ENCODE peak calls at places on chromosomes 2 and 18, in ten cellular contexts. S is astrocyte of the spinal cord, G is fibroblast of the aortic adventitia, V is tibial nerve, W is AG09319, L is chondrocyte, C is HL-60, K is endodermal cell, J is MCF 10A, Z is CD14-positive monocyte. O is an unnamed sample.

GRCh38 chr2:70084973-70085710 is 2.1 kb upstream of the PCBP1 start:
- DNase-seq in S (no peak), G (no peak), V (peak), W (no peak), L (peak), C (peak), K (peak), J (peak), Z (no peak), O (no peak)

GRCh38 chr2:185738679-185739472 is at the start of gene FSIP2:
- DNase-seq in S (peak), G (peak), V (peak), W (no peak), L (peak), C (peak), K (peak), J (peak), Z (peak), O (peak)

GRCh38 chr2:205786976-205787375 is 104.7 kb downstream of the NRP2 start:
- DNase-seq in S (no peak), G (no peak), V (no peak), W (no peak), L (no peak), C (no peak), K (no peak), J (no peak), Z (no peak), O (no peak)

GRCh38 chr2:42089340-42089925 is 41.6 kb downstream of the PKDCC start:
- DNase-seq in S (peak), G (peak), V (no peak), W (no peak), L (no peak), C (peak), K (peak), J (peak), Z (peak), O (no peak)

GRCh38 chr18:3279201-3280185 is 17.6 kb downstream of the MYL12B start:
- DNase-seq in S (no peak), G (no peak), V (no peak), W (no peak), L (no peak), C (no peak), K (no peak), J (no peak), Z (no peak), O (no peak)

GRCh38 chr2:239758325-239758877 is 266.7 kb downstream of the NDUFA10 start:
- DNase-seq in S (peak), G (no peak), V (no peak), W (no peak), L (peak), C (no peak), K (no peak), J (peak), Z (no peak), O (no peak)

GRCh38 chr2:128612628-128613027 is 294.0 kb upstream of the HS6ST1 start:
- DNase-seq in S (no peak), G (no peak), V (no peak), W (no peak), L (peak), C (no peak), K (no peak), J (no peak), Z (peak), O (no peak)

GRCh38 chr2:149161481-149162225 is 123.2 kb downstream of the LYPD6B start:
- DNase-seq in S (no peak), G (no peak), V (no peak), W (no peak), L (no peak), C (peak), K (no peak), J (no peak), Z (peak), O (no peak)

GRCh38 chr2:205734436-205734835 is 52.1 kb downstream of the NRP2 start:
- DNase-seq in S (peak), G (peak), V (peak), W (peak), L (no peak), C (no peak), K (peak), J (peak), Z (no peak), O (no peak)

GRCh38 chr18:35577045-35577848 is 4.3 kb upstream of the GALNT1 start:
- DNase-seq in S (no peak), G (no peak), V (no peak), W (no peak), L (no peak), C (no peak), K (no peak), J (no peak), Z (no peak), O (no peak)

GRCh38 chr2:43948370-43948769 is 47.4 kb downstream of the LRPPRC start:
- DNase-seq in S (no peak), G (no peak), V (no peak), W (no peak), L (no peak), C (no peak), K (no peak), J (peak), Z (no peak), O (no peak)

GRCh38 chr2:223503746-223504145 is 98.4 kb downstream of the SCG2 start:
- DNase-seq in S (no peak), G (peak), V (no peak), W (no peak), L (no peak), C (no peak), K (no peak), J (peak), Z (no peak), O (no peak)

GRCh38 chr2:149049142-149049541 is 10.6 kb downstream of the LYPD6B start:
- DNase-seq in S (no peak), G (peak), V (no peak), W (no peak), L (no peak), C (no peak), K (no peak), J (peak), Z (no peak), O (no peak)

GRCh38 chr2:39541011-39541930 is 104.2 kb upstream of the MAP4K3 start:
- DNase-seq in S (no peak), G (no peak), V (no peak), W (no peak), L (no peak), C (no peak), K (no peak), J (no peak), Z (no peak), O (no peak)

GRCh38 chr2:26033270-26033768 is 565 bp upstream of the RAB10 start:
- DNase-seq in S (peak), G (peak), V (no peak), W (peak), L (peak), C (no peak), K (peak), J (peak), Z (no peak), O (peak)

GRCh38 chr18:46402945-46403344 is 254.1 kb downstream of the LOXHD1 start:
- DNase-seq in S (no peak), G (no peak), V (no peak), W (no peak), L (no peak), C (no peak), K (no peak), J (no peak), Z (no peak), O (no peak)

GRCh38 chr2:172437419-172438063 is 10.2 kb downstream of the ITGA6 start:
- DNase-seq in S (no peak), G (no peak), V (no peak), W (no peak), L (no peak), C (peak), K (no peak), J (no peak), Z (no peak), O (no peak)

GRCh38 chr18:13464432-13465125 is 246.0 kb downstream of the LDLRAD4 start:
- DNase-seq in S (no peak), G (no peak), V (peak), W (no peak), L (no peak), C (peak), K (peak), J (no peak), Z (peak), O (no peak)

GRCh38 chr2:29192526-29192925 is 77.3 kb downstream of the CLIP4 start:
- DNase-seq in S (peak), G (no peak), V (no peak), W (no peak), L (no peak), C (no peak), K (no peak), J (no peak), Z (no peak), O (no peak)

GRCh38 chr18:21897811-21898210 is 157.2 kb downstream of the MIB1 start:
- DNase-seq in S (peak), G (peak), V (peak), W (no peak), L (no peak), C (peak), K (peak), J (peak), Z (no peak), O (no peak)

GRCh38 chr2:240785424-240786335 is 34.3 kb downstream of the KIF1A start:
- DNase-seq in S (no peak), G (no peak), V (no peak), W (no peak), L (peak), C (no peak), K (no peak), J (no peak), Z (peak), O (no peak)

GRCh38 chr2:198525196-198525595 is 720.8 kb downstream of the PLCL1 start:
- DNase-seq in S (no peak), G (no peak), V (no peak), W (no peak), L (no peak), C (no peak), K (no peak), J (no peak), Z (no peak), O (no peak)

GRCh38 chr18:3046216-3046808 is 33.4 kb upstream of the LPIN2 start:
- DNase-seq in S (no peak), G (no peak), V (no peak), W (no peak), L (no peak), C (no peak), K (no peak), J (no peak), Z (no peak), O (peak)

GRCh38 chr2:176813526-176814179 is 398.9 kb upstream of the HNRNPA3 start:
- DNase-seq in S (no peak), G (no peak), V (no peak), W (no peak), L (no peak), C (no peak), K (no peak), J (no peak), Z (no peak), O (no peak)

GRCh38 chr2:128754246-128754724 is 435.6 kb upstream of the HS6ST1 start:
- DNase-seq in S (no peak), G (no peak), V (no peak), W (no peak), L (no peak), C (peak), K (no peak), J (no peak), Z (no peak), O (peak)

GRCh38 chr2:31318360-31319336 is 84.7 kb downstream of the EHD3 start:
- DNase-seq in S (peak), G (peak), V (peak), W (peak), L (no peak), C (peak), K (no peak), J (peak), Z (peak), O (peak)

GRCh38 chr18:6509417-6510198 is 94.9 kb upstream of the L3MBTL4 start:
- DNase-seq in S (peak), G (no peak), V (no peak), W (no peak), L (no peak), C (no peak), K (no peak), J (peak), Z (no peak), O (no peak)

GRCh38 chr18:3892141-3892540 is 442.2 kb downstream of the TGIF1 start:
- DNase-seq in S (no peak), G (no peak), V (no peak), W (no peak), L (no peak), C (no peak), K (no peak), J (no peak), Z (no peak), O (no peak)

GRCh38 chr2:101360229-101360628 is 27.1 kb downstream of the CREG2 start:
- DNase-seq in S (peak), G (no peak), V (no peak), W (no peak), L (no peak), C (no peak), K (no peak), J (peak), Z (no peak), O (no peak)

GRCh38 chr2:239202343-239202742 is 198.5 kb downstream of the HDAC4 start:
- DNase-seq in S (no peak), G (no peak), V (no peak), W (no peak), L (peak), C (no peak), K (no peak), J (no peak), Z (no peak), O (no peak)

GRCh38 chr2:177998006-177998405 is 74.6 kb downstream of the PDE11A start:
- DNase-seq in S (peak), G (peak), V (no peak), W (no peak), L (no peak), C (no peak), K (no peak), J (no peak), Z (no peak), O (no peak)

GRCh38 chr2:240236217-240237111 is 96.0 kb upstream of the OTOS start:
- DNase-seq in S (no peak), G (no peak), V (no peak), W (no peak), L (no peak), C (no peak), K (peak), J (no peak), Z (peak), O (peak)

GRCh38 chr18:50706199-50706598 is 113.6 kb downstream of the MRO start:
- DNase-seq in S (no peak), G (no peak), V (no peak), W (no peak), L (no peak), C (no peak), K (peak), J (no peak), Z (no peak), O (no peak)

GRCh38 chr2:138565251-138565598 is 63.7 kb downstream of the SPOPL start:
- DNase-seq in S (no peak), G (no peak), V (no peak), W (no peak), L (no peak), C (no peak), K (no peak), J (peak), Z (no peak), O (no peak)

GRCh38 chr2:96739633-96740428 is at the start of gene LMAN2L:
- DNase-seq in S (peak), G (peak), V (peak), W (peak), L (peak), C (peak), K (peak), J (peak), Z (peak), O (peak)

GRCh38 chr2:177535000-177535399 is 142.4 kb downstream of the AGPS start:
- DNase-seq in S (no peak), G (no peak), V (no peak), W (no peak), L (no peak), C (no peak), K (no peak), J (no peak), Z (no peak), O (no peak)

GRCh38 chr2:20223345-20224190 is 1.4 kb downstream of the SDC1 start:
- DNase-seq in S (peak), G (peak), V (no peak), W (no peak), L (peak), C (no peak), K (peak), J (peak), Z (no peak), O (no peak)

GRCh38 chr18:36298113-36298701 is 694 bp downstream of the FHOD3 start:
- DNase-seq in S (no peak), G (no peak), V (no peak), W (no peak), L (no peak), C (no peak), K (peak), J (no peak), Z (no peak), O (no peak)

DNA sequence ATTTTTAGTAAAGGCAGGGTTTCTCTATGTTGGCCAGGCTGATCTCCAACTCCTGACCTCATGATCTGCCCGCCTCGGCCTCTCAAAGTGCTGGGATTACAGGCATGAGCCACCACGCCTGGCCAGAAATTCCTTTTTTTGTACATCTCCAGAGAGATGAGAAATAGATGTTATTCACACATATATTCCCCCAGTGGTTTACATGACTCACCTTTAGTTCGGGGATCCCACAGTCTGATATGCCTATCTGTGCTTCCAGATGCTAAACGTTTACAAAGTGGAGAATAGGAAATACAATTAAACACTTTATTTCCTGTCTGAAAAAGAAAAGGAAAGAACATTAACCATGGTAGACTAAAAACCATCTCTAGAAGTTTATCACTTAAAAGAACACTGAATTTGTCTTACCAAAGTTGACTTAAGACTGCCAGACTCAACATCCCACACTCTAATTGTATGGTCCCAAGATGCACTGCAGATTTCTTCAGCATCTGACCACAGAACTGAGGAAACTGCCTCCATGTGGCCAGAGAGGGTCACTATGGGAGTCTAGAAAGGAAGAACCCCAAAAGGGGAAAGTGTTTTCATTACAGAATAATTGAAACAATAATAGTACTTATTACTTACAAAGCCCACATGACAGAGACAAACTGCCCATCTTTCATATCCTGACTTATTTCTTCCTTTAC is 12.6 kb upstream of the ICA1L start:
- DNase-seq in S (peak), G (peak), V (no peak), W (no peak), L (no peak), C (peak), K (no peak), J (no peak), Z (no peak), O (no peak)
- TF ChIP-seq CTCF in S (peak), G (peak), V (no peak), W (peak), L (no peak), C (no peak), K (peak), J (no peak), Z (no peak), O (no peak)

GRCh38 chr2:134181219-134181618 is 72.7 kb upstream of the MGAT5 start:
- DNase-seq in S (no peak), G (no peak), V (no peak), W (no peak), L (no peak), C (peak), K (no peak), J (peak), Z (no peak), O (no peak)
- TF ChIP-seq CTCF in S (no peak), G (no peak), V (no peak), W (no peak), L (no peak), C (no peak), K (no peak), J (no peak), Z (no peak), O (no peak)

DNA sequence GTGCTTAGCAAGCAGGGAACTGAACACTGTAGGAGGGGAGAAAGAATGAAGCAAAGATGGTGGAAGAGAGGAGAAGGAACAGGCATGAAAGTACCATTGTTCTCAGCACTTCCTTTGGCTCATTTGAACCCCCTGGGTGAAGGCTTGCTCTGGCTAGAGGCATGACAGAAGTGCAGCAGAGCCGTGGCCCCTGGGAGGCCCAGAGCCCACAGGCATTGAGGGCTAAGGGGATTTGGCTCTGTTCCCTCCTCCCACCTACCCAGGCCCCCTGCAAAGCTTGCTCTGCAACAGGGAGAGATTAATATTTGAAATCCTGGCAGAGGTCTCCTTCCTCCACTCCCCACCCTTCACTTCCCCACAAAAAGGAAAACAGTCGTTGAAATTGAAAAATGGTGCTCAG is 262.6 kb downstream of the CELF4 start:
- DNase-seq in S (no peak), G (no peak), V (no peak), W (no peak), L (no peak), C (no peak), K (no peak), J (no peak), Z (no peak), O (no peak)
- TF ChIP-seq CTCF in S (no peak), G (no peak), V (no peak), W (no peak), L (no peak), C (no peak), K (no peak), J (no peak), Z (no peak), O (no peak)

DNA sequence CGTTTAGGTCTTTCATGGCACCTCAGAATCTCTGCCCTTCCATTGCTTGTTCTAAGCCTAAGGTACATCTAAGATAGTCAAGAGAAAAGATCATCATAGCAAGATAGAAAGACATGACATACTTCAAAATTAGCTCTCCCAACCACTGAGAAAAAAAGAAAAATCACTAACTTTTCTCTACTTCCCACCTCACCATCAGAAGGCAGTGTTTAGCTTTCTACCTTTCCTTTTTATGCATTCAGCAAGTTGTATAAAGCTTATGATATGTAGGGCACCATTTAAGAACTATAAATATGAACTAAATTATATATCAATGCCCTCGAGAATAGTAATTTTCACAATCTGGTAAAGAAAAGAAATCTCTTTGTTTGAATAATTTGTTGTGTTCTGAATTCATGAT is 331.8 kb upstream of the VWC2L start:
- DNase-seq in S (no peak), G (no peak), V (no peak), W (no peak), L (no peak), C (no peak), K (no peak), J (no peak), Z (no peak), O (no peak)
- TF ChIP-seq CTCF in S (no peak), G (no peak), V (no peak), W (no peak), L (peak), C (no peak), K (peak), J (no peak), Z (no peak), O (peak)

GRCh38 chr2:56055405-56055804 is 128.4 kb upstream of the CCDC85A start:
- DNase-seq in S (no peak), G (no peak), V (no peak), W (no peak), L (no peak), C (no peak), K (no peak), J (no peak), Z (no peak), O (no peak)

GRCh38 chr2:56053679-56054078 is 130.1 kb upstream of the EFEMP1 start:
- DNase-seq in S (no peak), G (no peak), V (no peak), W (no peak), L (no peak), C (no peak), K (peak), J (no peak), Z (no peak), O (no peak)
- TF ChIP-seq CTCF in S (no peak), G (no peak), V (no peak), W (no peak), L (no peak), C (no peak), K (no peak), J (no peak), Z (no peak), O (no peak)

DNA sequence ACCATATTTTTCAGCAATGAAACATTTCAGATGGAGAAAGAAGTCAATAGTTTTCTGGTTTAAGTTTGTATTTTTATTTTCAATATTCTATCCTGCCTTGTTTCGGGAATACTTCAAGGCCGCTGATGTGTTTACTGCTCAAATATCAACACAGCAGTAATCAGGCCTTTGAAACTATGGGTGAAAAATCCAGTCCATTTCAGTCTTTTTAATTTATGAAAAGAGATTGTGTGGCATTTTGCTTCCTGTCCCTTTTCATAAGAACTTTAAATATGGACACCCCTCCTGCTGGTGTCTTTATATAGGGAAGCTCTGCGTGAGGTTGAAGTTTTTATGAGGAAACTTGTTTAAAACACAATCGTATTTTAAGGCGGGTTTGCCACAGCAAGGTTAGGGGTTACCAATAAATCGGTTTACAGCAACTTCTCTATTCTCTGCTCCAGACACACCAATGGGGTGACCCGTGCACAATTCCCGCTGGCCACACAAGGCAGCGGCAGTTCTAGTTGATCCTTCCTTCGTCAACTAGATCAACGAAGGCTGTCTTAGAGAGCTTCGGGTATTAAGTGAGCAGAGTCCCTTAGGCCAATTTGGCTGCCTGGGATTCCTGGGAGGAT is 1.2 kb upstream of the TANC1 start:
- DNase-seq in S (peak), G (no peak), V (no peak), W (no peak), L (no peak), C (no peak), K (no peak), J (no peak), Z (no peak), O (no peak)
- TF ChIP-seq CTCF in S (no peak), G (no peak), V (no peak), W (no peak), L (peak), C (no peak), K (no peak), J (no peak), Z (no peak), O (peak)